ENCODE peak calls at places on chromosomes 12 and 14, in eight cellular contexts. One of them, this sample, is unnamed.

GRCh38 chr12:62191747-62192485 is 68.3 kb upstream of the USP15 start:
- DNase-seq in naive B cell: peak
- DNase-seq in bronchial epithelial cell: peak
- DNase-seq in midbrain: no peak
- DNase-seq in D341Med: peak
- DNase-seq in LoVo: no peak
- DNase-seq in AML-193: no peak
- DNase-seq in heart right ventricle: no peak
- DNase-seq in this sample: no peak

GRCh38 chr14:72638021-72638420 is 255.9 kb downstream of the DPF3 start:
- DNase-seq in bronchial epithelial cell: peak
- DNase-seq in AML-193: no peak
- DNase-seq in D341Med: no peak
- DNase-seq in naive B cell: no peak
- DNase-seq in midbrain: no peak
- DNase-seq in LoVo: no peak
- DNase-seq in heart right ventricle: peak
- DNase-seq in this sample: no peak

GRCh38 chr12:53749986-53750811 is 1.6 kb downstream of the CISTR start:
- DNase-seq in LoVo: no peak
- DNase-seq in D341Med: no peak
- DNase-seq in bronchial epithelial cell: no peak
- DNase-seq in midbrain: no peak
- DNase-seq in AML-193: no peak
- DNase-seq in heart right ventricle: no peak
- DNase-seq in naive B cell: no peak
- DNase-seq in this sample: no peak

GRCh38 chr14:69612014-69612758 is 790 bp downstream of the SUSD6 start:
- DNase-seq in D341Med: peak
- DNase-seq in AML-193: peak
- DNase-seq in naive B cell: peak
- DNase-seq in bronchial epithelial cell: peak
- DNase-seq in heart right ventricle: no peak
- DNase-seq in LoVo: peak
- DNase-seq in midbrain: peak
- DNase-seq in this sample: no peak

GRCh38 chr12:104952816-104953215 is 5.3 kb downstream of the SLC41A2 start:
- DNase-seq in bronchial epithelial cell: no peak
- DNase-seq in naive B cell: no peak
- DNase-seq in midbrain: no peak
- DNase-seq in D341Med: no peak
- DNase-seq in LoVo: peak
- DNase-seq in heart right ventricle: no peak
- DNase-seq in AML-193: no peak
- DNase-seq in this sample: no peak

GRCh38 chr12:51943346-51943745 is 8.2 kb upstream of the ACVR1B start:
- DNase-seq in LoVo: no peak
- DNase-seq in D341Med: no peak
- DNase-seq in bronchial epithelial cell: no peak
- DNase-seq in midbrain: no peak
- DNase-seq in AML-193: no peak
- DNase-seq in naive B cell: no peak
- DNase-seq in heart right ventricle: no peak
- DNase-seq in this sample: no peak

GRCh38 chr14:99971087-99971928 is 93.9 kb upstream of the EVL start:
- DNase-seq in naive B cell: peak
- DNase-seq in LoVo: no peak
- DNase-seq in bronchial epithelial cell: peak
- DNase-seq in heart right ventricle: peak
- DNase-seq in AML-193: no peak
- DNase-seq in midbrain: peak
- DNase-seq in D341Med: peak
- DNase-seq in this sample: peak

GRCh38 chr12:22231836-22232235 is 102.7 kb downstream of the ST8SIA1 start:
- DNase-seq in midbrain: no peak
- DNase-seq in bronchial epithelial cell: no peak
- DNase-seq in LoVo: no peak
- DNase-seq in D341Med: no peak
- DNase-seq in heart right ventricle: no peak
- DNase-seq in AML-193: no peak
- DNase-seq in naive B cell: no peak
- DNase-seq in this sample: no peak

GRCh38 chr12:4331221-4331620 is 10.2 kb downstream of the TIGAR start:
- DNase-seq in heart right ventricle: no peak
- DNase-seq in midbrain: no peak
- DNase-seq in bronchial epithelial cell: no peak
- DNase-seq in D341Med: peak
- DNase-seq in LoVo: no peak
- DNase-seq in naive B cell: no peak
- DNase-seq in AML-193: no peak
- DNase-seq in this sample: no peak

GRCh38 chr12:40837891-40838424 is 145.7 kb downstream of the CNTN1 start:
- DNase-seq in heart right ventricle: no peak
- DNase-seq in naive B cell: no peak
- DNase-seq in LoVo: no peak
- DNase-seq in D341Med: no peak
- DNase-seq in AML-193: no peak
- DNase-seq in midbrain: no peak
- DNase-seq in bronchial epithelial cell: no peak
- DNase-seq in this sample: peak

GRCh38 chr14:62301911-62302310 is 539.7 kb downstream of the SNAPC1 start:
- DNase-seq in heart right ventricle: no peak
- DNase-seq in midbrain: no peak
- DNase-seq in bronchial epithelial cell: peak
- DNase-seq in D341Med: no peak
- DNase-seq in LoVo: no peak
- DNase-seq in AML-193: no peak
- DNase-seq in naive B cell: no peak
- DNase-seq in this sample: no peak

GRCh38 chr12:127052491-127053232 is 1214.3 kb upstream of the TMEM132C start:
- DNase-seq in LoVo: peak
- DNase-seq in AML-193: no peak
- DNase-seq in bronchial epithelial cell: peak
- DNase-seq in D341Med: no peak
- DNase-seq in heart right ventricle: no peak
- DNase-seq in naive B cell: no peak
- DNase-seq in midbrain: no peak
- DNase-seq in this sample: no peak

GRCh38 chr12:21478756-21479455 is 22.5 kb downstream of the RECQL start:
- DNase-seq in heart right ventricle: no peak
- DNase-seq in LoVo: no peak
- DNase-seq in D341Med: no peak
- DNase-seq in AML-193: no peak
- DNase-seq in midbrain: no peak
- DNase-seq in bronchial epithelial cell: no peak
- DNase-seq in naive B cell: no peak
- DNase-seq in this sample: no peak

GRCh38 chr12:53560386-53560785 is 53.1 kb upstream of the NPFF start:
- DNase-seq in naive B cell: no peak
- DNase-seq in bronchial epithelial cell: no peak
- DNase-seq in D341Med: no peak
- DNase-seq in AML-193: no peak
- DNase-seq in LoVo: no peak
- DNase-seq in midbrain: no peak
- DNase-seq in heart right ventricle: no peak
- DNase-seq in this sample: no peak

GRCh38 chr12:78441737-78442453 is 422.7 kb upstream of the SYT1 start:
- DNase-seq in LoVo: no peak
- DNase-seq in heart right ventricle: no peak
- DNase-seq in bronchial epithelial cell: no peak
- DNase-seq in midbrain: no peak
- DNase-seq in naive B cell: no peak
- DNase-seq in D341Med: no peak
- DNase-seq in AML-193: no peak
- DNase-seq in this sample: no peak

This sample was measured in cerebellum.